ENCODE peak calls at places on chromosome 11, in ten cellular contexts. U, O, E, S, H, K, T, L, C and Q are unnamed samples. For H3K4me1, the result is how much of the 10 kb centered on the place peaks cover.

GRCh38 chr11:88523362-88524028 is 186.0 kb upstream of the CTSC start:
- DNase-seq in U (no peak), H (no peak), L (no peak), T (no peak), E (no peak), C (peak), O (no peak), K (no peak), S (no peak), Q (no peak)

GRCh38 chr11:47847892-47848635 is at the start of gene NUP160:
- DNase-seq in H (peak), U (peak), E (peak), K (peak), S (peak), O (peak), C (peak), T (peak), L (peak), Q (peak)

GRCh38 chr11:9203715-9204311 is 61.3 kb downstream of the DENND5A start:
- DNase-seq in L (no peak), K (peak), H (no peak), O (peak), T (no peak), S (no peak), C (peak), E (no peak), U (no peak), Q (no peak)

GRCh38 chr11:48014917-48015316 is 34.6 kb downstream of the PTPRJ start:
- DNase-seq in L (no peak), E (no peak), T (no peak), U (no peak), K (no peak), O (no peak), H (no peak), C (no peak), S (no peak), Q (no peak)

GRCh38 chr11:46352063-46352841 is 5.0 kb downstream of the DGKZ start:
- DNase-seq in U (no peak), T (peak), E (peak), C (peak), K (peak), O (peak), H (no peak), S (no peak), L (no peak), Q (no peak)

GRCh38 chr11:16632295-16633200 is 105.9 kb upstream of the C11orf58 start:
- DNase-seq in T (no peak), K (peak), O (no peak), C (peak), H (no peak), E (no peak), S (no peak), L (no peak), U (no peak), Q (no peak)

GRCh38 chr11:119671561-119672015 is 57.4 kb downstream of the NECTIN1 start:
- DNase-seq in S (no peak), O (peak), K (no peak), H (no peak), L (no peak), U (no peak), E (no peak), T (no peak), C (peak), Q (peak)

GRCh38 chr11:43580735-43581369 is 99.7 kb upstream of the HSD17B12 start:
- DNase-seq in E (no peak), K (no peak), C (no peak), H (no peak), L (no peak), O (no peak), U (no peak), T (no peak), S (no peak), Q (no peak)

GRCh38 chr11:129412501-129412900 is 36.9 kb downstream of the BARX2 start:
- DNase-seq in L (no peak), T (no peak), H (no peak), E (peak), C (no peak), U (no peak), S (no peak), K (no peak), O (no peak), Q (no peak)

GRCh38 chr11:129418039-129418438 is 42.4 kb downstream of the BARX2 start:
- DNase-seq in E (peak), T (no peak), K (no peak), H (no peak), S (no peak), O (no peak), L (no peak), U (no peak), C (no peak), Q (no peak)

GRCh38 chr11:129416080-129416820 is 40.6 kb downstream of the BARX2 start:
- DNase-seq in O (no peak), L (no peak), H (no peak), T (no peak), U (no peak), S (no peak), E (peak), C (no peak), K (no peak), Q (no peak)

GRCh38 chr11:129414144-129414876 is 38.7 kb downstream of the BARX2 start:
- DNase-seq in H (no peak), L (no peak), E (no peak), U (no peak), S (no peak), T (no peak), K (no peak), O (no peak), C (no peak), Q (no peak)

DNA sequence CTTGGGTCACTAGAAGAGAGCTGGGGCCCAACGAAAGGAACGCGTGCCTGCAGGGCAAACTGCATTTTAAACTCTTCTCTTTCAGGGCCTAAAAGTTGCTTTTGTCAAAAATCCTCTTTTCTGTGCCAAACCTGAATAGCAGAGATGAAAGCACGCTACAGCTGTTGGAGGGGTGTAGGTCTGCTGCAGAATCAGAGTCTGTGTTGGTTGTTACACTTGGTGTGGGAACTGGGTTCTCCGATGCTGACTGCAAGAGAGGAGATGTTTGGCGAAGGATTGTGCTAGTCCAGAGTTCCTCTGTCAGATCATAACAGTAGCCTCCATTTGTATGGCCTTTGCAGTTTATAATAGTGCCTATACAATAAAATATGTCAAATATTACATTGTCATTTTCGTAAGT is 41.8 kb downstream of the BARX2 start:
- DNase-seq in L (no peak), S (no peak), E (no peak), O (no peak), K (no peak), H (no peak), U (no peak), T (no peak), C (no peak), Q (no peak)
- H3K4me1 ChIP-seq in L (under half), S (under half), E (under half), O (under half), K (under half), H (under half), U (under half), T (under half), C (under half), Q (under half)

DNA sequence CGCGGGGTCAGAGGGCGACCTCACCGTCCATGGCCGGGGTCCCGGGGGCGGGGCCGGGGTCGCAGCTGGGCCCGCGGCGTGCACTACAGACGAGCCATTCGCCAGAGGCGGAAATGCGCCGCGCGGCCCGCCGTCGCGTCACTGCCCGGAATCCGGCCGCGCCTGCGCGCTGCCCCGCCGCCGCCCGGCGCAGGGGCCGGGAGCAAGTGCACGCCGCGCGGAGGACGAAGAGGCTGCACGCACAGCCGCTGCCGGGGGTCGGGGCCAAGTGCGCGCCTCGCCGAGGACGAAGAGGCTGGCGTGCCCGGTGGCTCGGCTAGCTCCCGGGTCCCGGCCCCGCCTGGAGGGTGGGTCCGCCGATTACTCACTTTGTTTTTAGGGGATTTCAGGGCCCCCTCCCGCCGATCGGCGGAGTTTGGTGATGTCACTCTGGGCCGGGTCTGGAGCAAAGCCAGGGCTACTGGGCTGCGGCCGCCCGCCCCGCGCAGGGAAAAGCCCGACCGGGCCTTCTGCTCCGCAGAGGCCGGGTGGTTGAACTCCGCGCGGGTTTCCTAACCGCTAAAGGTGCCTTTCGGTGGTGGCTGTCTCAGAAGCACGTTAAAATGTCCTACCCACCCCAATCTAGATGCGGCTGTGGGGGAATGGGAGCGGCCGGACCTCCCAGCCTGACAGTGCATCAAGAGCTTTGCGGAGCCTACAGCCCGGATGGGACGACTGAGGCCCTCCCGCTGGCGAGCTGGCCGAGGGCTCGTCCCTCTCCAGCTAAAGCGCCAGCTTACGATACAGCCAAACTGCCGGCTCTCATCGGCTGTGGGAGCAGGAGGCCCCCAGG is at the start of gene RELA:
- DNase-seq in U (peak), K (peak), H (peak), C (peak), T (peak), L (peak), O (peak), E (peak), S (peak), Q (peak)
- TF ChIP-seq POLR2A in U (peak), K (peak), H (peak), C (peak), T (peak), L (peak), O (no peak), E (peak), S (peak), Q (peak)

DNA sequence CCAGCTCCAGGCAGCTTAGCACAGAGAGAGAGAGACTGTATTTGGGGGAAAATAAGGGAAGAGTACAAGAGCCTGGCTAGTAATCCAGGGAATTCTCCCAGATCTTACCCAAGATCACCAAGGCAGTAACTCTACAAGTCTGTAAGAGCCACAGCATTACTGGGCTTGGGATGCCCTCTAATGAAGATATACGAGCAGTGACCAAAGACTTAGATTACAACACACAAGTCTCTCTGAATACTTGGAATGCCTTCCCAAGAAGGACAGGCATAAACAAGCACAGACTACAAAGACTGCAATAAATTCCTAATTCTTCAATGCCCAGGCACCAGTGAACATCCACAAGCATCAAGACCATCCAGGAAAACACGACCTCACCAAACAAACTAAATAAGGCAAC is 17.7 kb downstream of the DNAJC24 start:
- DNase-seq in H (no peak), U (no peak), S (no peak), L (no peak), E (no peak), C (no peak), T (no peak), K (no peak), O (no peak), Q (no peak)
- H3K4me1 ChIP-seq in H (under half), U (under half), S (under half), L (under half), E (under half), C (under half), T (under half), K (under half), O (under half), Q (under half)

DNA sequence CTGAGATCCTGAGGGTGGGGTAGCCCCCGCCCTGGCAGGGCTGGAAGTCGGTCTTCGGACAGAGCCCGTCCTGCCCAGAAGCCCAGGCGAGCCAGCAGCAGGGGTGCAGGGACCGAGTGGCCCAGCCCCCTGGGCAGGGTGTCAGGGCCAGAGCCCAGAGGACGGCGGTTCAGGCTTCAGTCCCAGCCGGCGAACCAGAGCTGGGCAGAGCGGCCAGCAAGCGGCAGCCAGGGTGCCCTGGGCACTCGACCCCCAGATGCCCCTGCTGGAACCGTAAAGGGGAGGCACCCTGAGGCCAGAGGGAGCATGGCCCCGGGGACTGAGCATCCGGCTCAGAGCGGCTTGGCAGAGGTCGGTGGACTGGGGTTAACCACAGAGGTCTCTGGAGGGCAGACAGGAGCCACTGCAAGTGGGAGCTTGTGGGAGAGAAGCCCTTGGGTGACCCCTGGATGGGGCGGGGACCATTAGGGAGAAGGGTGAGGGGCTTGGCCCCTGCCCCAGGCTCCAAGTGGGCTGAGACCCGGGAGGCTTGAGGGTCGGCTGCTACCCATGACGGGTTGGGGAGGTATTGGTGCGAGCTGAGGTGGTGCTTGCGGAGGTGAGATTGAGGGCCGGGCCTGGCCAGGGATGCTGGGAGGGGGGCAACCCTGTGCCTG is 15.9 kb downstream of the LSP1 start:
- DNase-seq in T (no peak), C (no peak), L (no peak), U (no peak), H (no peak), E (no peak), S (no peak), K (no peak), O (peak), Q (no peak)
- TF ChIP-seq POLR2A in T (no peak), C (no peak), L (no peak), U (no peak), H (no peak), E (no peak), S (no peak), K (no peak), O (no peak), Q (no peak)

GRCh38 chr11:65386307-65387081 is at the start of gene FRMD8:
- DNase-seq in H (peak), U (peak), O (peak), C (peak), E (peak), S (peak), L (peak), T (peak), K (peak), Q (peak)

GRCh38 chr11:65382036-65382803 is at the start of gene SLC25A45:
- DNase-seq in L (peak), C (peak), S (peak), U (peak), E (peak), H (peak), O (peak), T (peak), K (peak), Q (peak)

GRCh38 chr11:65382804-65383368 is 440 bp upstream of the SLC25A45 start:
- DNase-seq in T (no peak), E (peak), S (peak), C (no peak), U (peak), L (no peak), O (no peak), H (no peak), K (no peak), Q (no peak)

GRCh38 chr11:65383778-65384177 is 1.3 kb upstream of the SLC25A45 start:
- DNase-seq in H (no peak), T (no peak), C (no peak), O (no peak), S (no peak), K (no peak), U (no peak), E (no peak), L (no peak), Q (no peak)

DNA sequence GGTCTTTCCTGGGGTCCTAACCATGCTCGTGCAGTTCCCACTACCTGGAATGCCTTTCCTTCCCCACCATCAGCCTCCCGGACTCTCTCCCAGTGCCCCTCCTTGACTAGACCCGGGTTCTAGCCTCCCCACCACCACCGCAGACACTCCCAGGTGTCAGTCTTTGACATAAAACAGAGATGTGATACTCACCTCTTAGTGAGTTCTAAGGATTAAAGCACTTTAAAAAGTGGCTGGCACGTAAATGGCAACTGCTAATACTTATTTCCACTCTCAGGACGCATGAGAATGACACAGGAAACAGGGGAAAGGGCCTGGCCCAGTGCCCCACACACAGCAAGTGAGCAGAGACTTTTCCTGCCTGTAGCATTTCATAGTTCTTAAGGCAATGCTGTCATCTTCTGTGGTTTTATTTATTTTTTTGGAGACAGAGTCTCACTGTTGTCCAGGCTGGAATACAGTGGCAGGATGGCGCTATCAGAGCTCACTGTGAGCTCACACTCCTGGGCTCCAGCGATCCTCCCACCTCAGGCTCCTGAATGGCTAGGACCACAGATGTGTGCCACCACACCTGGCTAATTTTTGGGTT is 1.9 kb upstream of the SLC25A45 start:
- DNase-seq in K (no peak), C (peak), E (no peak), U (no peak), S (no peak), H (no peak), T (no peak), O (peak), L (no peak), Q (peak)
- H3K4me1 ChIP-seq in K (half or more), C (half or more), E (half or more), U (half or more), S (under half), H (under half), T (half or more), O (under half), L (half or more), Q (under half)

GRCh38 chr11:65134952-65135632 is 773 bp upstream of the SYVN1 start:
- DNase-seq in K (peak), C (peak), U (peak), E (peak), H (peak), L (peak), O (peak), S (peak), T (peak), Q (peak)
- TF ChIP-seq POLR2A in K (peak), C (peak), U (no peak), E (peak), H (peak), L (no peak), O (no peak), S (no peak), T (peak), Q (peak)